ENCODE peak calls at places on chromosomes 7 and 10, in five cellular contexts. R is IMR-90, P is mesenchymal stem cell, W is trophoblast cell, G is H9. Z is an unnamed sample.

GRCh38 chr7:98434087-98434486 is 33.2 kb upstream of the BAIAP2L1 start:
- DNase-seq in R (no peak), P (no peak), W (no peak), G (no peak), Z (no peak)

GRCh38 chr10:104350146-104350635 is 3.4 kb upstream of the CFAP58 start:
- DNase-seq in R (peak), P (peak), W (no peak), G (no peak), Z (no peak)

GRCh38 chr10:32958992-32959703 is 1.1 kb upstream of the ITGB1 start:
- DNase-seq in R (no peak), P (no peak), W (no peak), G (no peak), Z (no peak)

GRCh38 chr7:121126801-121127534 is 138.5 kb downstream of the CPED1 start:
- DNase-seq in R (peak), P (peak), W (no peak), G (no peak), Z (no peak)

GRCh38 chr7:141287936-141288335 is 214.1 kb downstream of the TMEM178B start:
- DNase-seq in R (no peak), P (no peak), W (no peak), G (no peak), Z (no peak)

GRCh38 chr7:155251831-155252230 is 45.8 kb upstream of the INSIG1 start:
- DNase-seq in R (no peak), P (no peak), W (peak), G (no peak), Z (no peak)

GRCh38 chr7:30136339-30136738 is 1.6 kb downstream of the MTURN start:
- DNase-seq in R (no peak), P (no peak), W (no peak), G (no peak), Z (no peak)

GRCh38 chr10:103042908-103043307 is 124.8 kb downstream of the CNNM2 start:
- DNase-seq in R (no peak), P (no peak), W (no peak), G (no peak), Z (no peak)

GRCh38 chr7:41912426-41912825 is 209.5 kb upstream of the INHBA start:
- DNase-seq in R (no peak), P (no peak), W (no peak), G (no peak), Z (no peak)

GRCh38 chr7:50409856-50410468 is 40.2 kb downstream of the FIGNL1 start:
- DNase-seq in R (no peak), P (no peak), W (no peak), G (no peak), Z (no peak)

GRCh38 chr10:23585666-23586065 is 146.8 kb downstream of the OTUD1 start:
- DNase-seq in R (no peak), P (no peak), W (no peak), G (no peak), Z (no peak)

GRCh38 chr7:101299511-101300464 is 21.8 kb downstream of the IFT22 start:
- DNase-seq in R (no peak), P (peak), W (no peak), G (peak), Z (no peak)

GRCh38 chr10:71725998-71726672 is 6.6 kb upstream of the C10orf105 start:
- DNase-seq in R (peak), P (peak), W (no peak), G (peak), Z (peak)

GRCh38 chr10:92242380-92242779 is 48.5 kb downstream of the CPEB3 start:
- DNase-seq in R (no peak), P (no peak), W (no peak), G (no peak), Z (no peak)

GRCh38 chr10:5645375-5645774 is 21.0 kb downstream of the ASB13 start:
- DNase-seq in R (no peak), P (no peak), W (no peak), G (no peak), Z (no peak)

GRCh38 chr10:96971324-96971723 is 139.2 kb downstream of the LCOR start:
- DNase-seq in R (no peak), P (no peak), W (no peak), G (no peak), Z (no peak)

GRCh38 chr7:45217358-45217757 is 59.8 kb downstream of the RAMP3 start:
- DNase-seq in R (no peak), P (no peak), W (no peak), G (peak), Z (no peak)

GRCh38 chr10:95547791-95548435 is 13.3 kb downstream of the SORBS1 start:
- DNase-seq in R (no peak), P (no peak), W (no peak), G (no peak), Z (no peak)

GRCh38 chr7:117731455-117731854 is 141.8 kb downstream of the CTTNBP2 start:
- DNase-seq in R (peak), P (peak), W (no peak), G (no peak), Z (no peak)

GRCh38 chr10:77520290-77520689 is 117.3 kb downstream of the KCNMA1 start:
- DNase-seq in R (no peak), P (no peak), W (no peak), G (no peak), Z (no peak)
- H3K14ac ChIP-seq in R (no peak), P (no peak), W (no peak), G (no peak), Z (peak)

DNA sequence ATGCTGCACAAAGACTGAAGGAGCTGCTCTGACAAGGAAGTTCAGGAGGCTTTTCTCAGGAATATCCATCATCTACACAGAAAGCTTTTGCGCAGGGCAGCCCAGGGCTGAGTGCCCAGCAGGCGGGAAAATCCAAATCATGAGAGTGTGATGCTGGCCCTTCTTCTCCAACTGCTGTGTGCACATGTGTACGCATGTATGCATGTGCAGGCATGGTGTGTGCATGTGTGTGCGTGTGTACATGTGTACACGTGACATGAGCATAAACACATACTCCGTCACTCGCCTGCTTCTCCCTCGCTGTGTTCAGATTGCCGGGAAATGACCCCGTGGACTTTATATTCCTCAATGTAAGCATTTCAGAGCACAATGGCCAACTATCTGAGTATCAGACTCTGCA is 85.1 kb downstream of the PRPF18 start:
- DNase-seq in R (no peak), P (no peak), W (no peak), G (no peak), Z (no peak)
- H3K23ac ChIP-seq in R (peak), P (no peak), W (peak), G (no peak), Z (peak)

GRCh38 chr10:127908106-127908957 is 1.4 kb downstream of the PTPRE start:
- DNase-seq in R (peak), P (peak), W (peak), G (no peak), Z (no peak)

GRCh38 chr10:127905623-127906261 is 1.2 kb upstream of the PTPRE start:
- DNase-seq in R (no peak), P (no peak), W (no peak), G (peak), Z (no peak)

GRCh38 chr10:127908958-127909267 is 2.0 kb downstream of the PTPRE start:
- DNase-seq in R (no peak), P (no peak), W (no peak), G (no peak), Z (no peak)

GRCh38 chr10:127906548-127907377 is at the start of gene PTPRE:
- DNase-seq in R (peak), P (peak), W (peak), G (peak), Z (peak)

DNA sequence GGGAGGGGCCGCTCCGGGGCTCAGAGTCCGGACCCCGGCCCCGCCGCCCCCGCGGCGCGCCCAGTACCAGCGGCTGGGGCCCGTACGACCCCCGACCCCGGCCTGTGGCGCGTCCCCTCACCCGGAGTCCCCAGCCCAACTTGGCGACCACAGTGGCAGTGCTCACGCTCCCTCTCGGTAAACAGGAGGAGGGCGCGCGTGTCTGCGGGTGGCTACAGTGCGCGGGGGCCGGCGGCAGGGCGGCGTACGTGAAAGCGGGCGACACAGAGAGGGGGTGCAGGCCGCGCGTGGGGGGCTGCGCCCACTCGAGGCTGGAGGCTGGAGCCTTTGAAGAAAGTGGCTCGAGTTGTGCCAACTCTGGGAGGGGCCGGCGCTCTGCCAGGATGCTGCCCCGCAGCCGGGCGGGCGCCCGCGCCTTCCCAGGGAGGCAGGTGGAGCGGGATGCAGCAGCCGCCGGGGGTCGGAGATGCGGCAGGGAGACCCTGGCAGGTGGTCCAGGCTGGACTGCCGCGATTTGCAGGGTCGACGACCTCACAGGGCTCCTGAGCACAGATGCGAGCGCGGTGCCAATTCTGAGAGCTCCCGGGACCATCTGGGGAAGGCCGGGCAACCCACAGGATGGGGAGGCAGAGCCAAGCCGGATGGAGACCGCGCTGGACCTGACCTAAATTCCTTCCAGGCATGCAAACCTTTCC is 655 bp downstream of the PTPRE start:
- DNase-seq in R (no peak), P (peak), W (no peak), G (no peak), Z (no peak)
- H3K14ac ChIP-seq in R (no peak), P (no peak), W (peak), G (no peak), Z (no peak)

GRCh38 chr7:22427122-22427503 is 70.2 kb upstream of the RAPGEF5 start:
- DNase-seq in R (no peak), P (no peak), W (no peak), G (no peak), Z (no peak)

GRCh38 chr7:22429386-22429785 is 70.6 kb downstream of the STEAP1B start:
- DNase-seq in R (peak), P (no peak), W (no peak), G (no peak), Z (no peak)

GRCh38 chr7:22425361-22425760 is 68.4 kb upstream of the RAPGEF5 start:
- DNase-seq in R (no peak), P (no peak), W (no peak), G (no peak), Z (no peak)

GRCh38 chr7:22427855-22428254 is 70.9 kb upstream of the RAPGEF5 start:
- DNase-seq in R (no peak), P (no peak), W (no peak), G (no peak), Z (no peak)

GRCh38 chr7:22426463-22427121 is 69.6 kb upstream of the RAPGEF5 start:
- DNase-seq in R (no peak), P (no peak), W (no peak), G (no peak), Z (no peak)
- H3K23ac ChIP-seq in R (no peak), P (no peak), W (no peak), G (no peak), Z (no peak)

GRCh38 chr7:23944131-23944530 is 234.1 kb downstream of the STK31 start:
- DNase-seq in R (no peak), P (no peak), W (no peak), G (no peak), Z (no peak)
- H3K14ac ChIP-seq in R (no peak), P (no peak), W (no peak), G (no peak), Z (no peak)

GRCh38 chr10:110141747-110142625 is 65.4 kb upstream of the MXI1 start:
- DNase-seq in R (no peak), P (no peak), W (no peak), G (no peak), Z (no peak)
- H3K23ac ChIP-seq in R (no peak), P (no peak), W (no peak), G (no peak), Z (peak)

DNA sequence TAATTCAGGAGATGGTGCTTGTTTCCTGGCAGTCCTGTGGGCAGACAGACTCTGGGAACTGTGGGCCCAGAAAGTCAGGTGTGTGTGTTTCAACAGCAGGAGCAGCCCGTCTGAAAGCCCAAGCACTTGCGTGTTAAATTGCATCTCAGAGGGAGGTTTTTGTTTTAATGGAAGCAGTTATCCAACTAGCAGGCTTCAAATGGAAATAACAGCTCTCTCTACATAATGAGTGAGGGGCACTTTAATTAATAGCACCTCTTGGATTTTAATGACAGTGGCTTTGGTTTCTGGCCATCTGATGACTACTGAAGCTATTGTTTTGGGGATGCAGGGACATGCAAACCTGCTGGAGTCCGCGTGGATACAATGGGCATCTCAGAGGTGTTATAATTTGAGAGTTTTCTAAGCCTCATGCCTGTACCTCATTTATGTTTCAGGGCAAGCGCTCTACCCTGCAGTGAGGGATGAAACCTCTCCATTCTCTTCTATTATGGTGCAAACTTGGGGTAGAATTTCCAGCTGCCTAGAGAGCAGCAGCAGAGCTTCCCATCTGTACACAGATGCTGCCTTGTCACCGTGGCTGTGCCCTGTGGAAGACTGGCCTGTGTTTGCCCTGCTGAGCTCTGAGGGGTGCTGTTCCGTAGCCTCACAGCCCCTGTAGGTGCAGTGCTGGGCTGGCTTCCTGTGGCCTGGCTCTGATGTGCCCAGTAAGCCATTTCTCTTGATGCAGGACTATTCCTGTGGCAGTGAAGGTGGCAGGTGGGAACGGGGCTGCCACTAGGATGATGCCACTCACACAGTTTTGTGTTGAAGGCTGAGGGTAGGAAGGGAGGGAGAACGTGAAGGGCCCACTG is 206.6 kb upstream of the GPR26 start:
- DNase-seq in R (no peak), P (no peak), W (no peak), G (peak), Z (no peak)
- H3K14ac ChIP-seq in R (no peak), P (no peak), W (no peak), G (no peak), Z (no peak)

Z was measured in neuronal stem cell.